ENCODE peak calls at places on chromosomes 5 and 9, in nine cellular contexts. Z is RKO, M is AG08396, N is head of caudate nucleus, U is GM12864, Y is HS-5, P is HuH-7.5, L is AG09319, W is ACHN. Q is an unnamed sample.

GRCh38 chr9:125561497-125562148 is 145.4 kb downstream of the MAPKAP1 start:
- DNase-seq in Z (no peak), M (no peak), N (no peak), U (peak; percentile 10), Y (no peak), P (no peak), L (no peak), W (no peak), Q (no peak)

GRCh38 chr5:98349251-98349989 is 424.0 kb upstream of the RGMB start:
- DNase-seq in Z (peak; percentile 82), M (peak; percentile 44), N (no peak), U (no peak), Y (peak; percentile 90), P (no peak), L (no peak), W (peak; percentile 28), Q (peak; percentile 54)

GRCh38 chr9:93900971-93901861 is 53.9 kb downstream of the BARX1 start:
- DNase-seq in Z (no peak), M (no peak), N (no peak), U (no peak), Y (no peak), P (no peak), L (no peak), W (no peak), Q (no peak)

GRCh38 chr5:168366124-168366523 is 74.7 kb downstream of the WWC1 start:
- DNase-seq in Z (peak; percentile 69), M (peak; percentile 46), N (no peak), U (no peak), Y (peak; percentile 97), P (no peak), L (peak; percentile 29), W (peak; percentile 68), Q (peak; percentile 7)

GRCh38 chr5:108842260-108842659 is 94.6 kb downstream of the FER start:
- DNase-seq in Z (no peak), M (no peak), N (no peak), U (no peak), Y (no peak), P (no peak), L (no peak), W (no peak), Q (no peak)

GRCh38 chr9:94900222-94901018 is 173.9 kb downstream of the AOPEP start:
- DNase-seq in Z (no peak), M (peak; percentile 57), N (peak; percentile 41), U (no peak), Y (peak; percentile 92), P (no peak), L (peak; percentile 95), W (peak; percentile 86), Q (peak; percentile 12)

GRCh38 chr9:89236955-89237573 is 58.4 kb upstream of the SHC3 start:
- DNase-seq in Z (no peak), M (no peak), N (no peak), U (no peak), Y (no peak), P (no peak), L (no peak), W (no peak), Q (no peak)

GRCh38 chr9:97812247-97812543 is 40.8 kb upstream of the FOXE1 start:
- DNase-seq in Z (no peak), M (no peak), N (no peak), U (no peak), Y (no peak), P (no peak), L (no peak), W (no peak), Q (no peak)

GRCh38 chr9:134566196-134566822 is 75.3 kb upstream of the COL5A1 start:
- DNase-seq in Z (no peak), M (no peak), N (no peak), U (no peak), Y (no peak), P (no peak), L (no peak), W (no peak), Q (no peak)

GRCh38 chr5:43602818-43603534 is at the start of gene NNT:
- DNase-seq in Z (no peak), M (peak; percentile 74), N (peak; percentile 93), U (peak; percentile 26), Y (peak; percentile 11), P (peak; percentile 76), L (no peak), W (peak; percentile 47), Q (peak; percentile 76)

GRCh38 chr9:135750786-135751185 is 48.8 kb downstream of the KCNT1 start:
- DNase-seq in Z (no peak), M (no peak), N (no peak), U (no peak), Y (no peak), P (no peak), L (no peak), W (no peak), Q (no peak)

Q was measured in A673.